ENCODE peak calls at places on chromosomes 11 and 22, in four cellular contexts. N is endothelial cell of umbilical vein, F is SK-N-SH, L is GM23338. H is an unnamed sample.

GRCh38 chr11:19076744-19077589 is 16.4 kb upstream of the MRGPRX2 start:
- DNase-seq in N (peak; percentile 75), F (peak; percentile 80), L (peak; percentile 69), H (peak; percentile 84)

GRCh38 chr11:37504066-37504611 is 906.1 kb upstream of the RAG2 start:
- DNase-seq in N (no peak), F (no peak), L (peak; percentile 0), H (no peak)

GRCh38 chr11:108872781-108873291 is 208.0 kb downstream of the DDX10 start:
- DNase-seq in N (peak; percentile 70), F (no peak), L (no peak), H (no peak)

GRCh38 chr22:48045369-48045768 is 1282.9 kb downstream of the TBC1D22A start:
- DNase-seq in N (no peak), F (no peak), L (no peak), H (no peak)

GRCh38 chr11:71499546-71499945 is 27.5 kb upstream of the KRTAP5-7 start:
- DNase-seq in N (no peak), F (no peak), L (no peak), H (peak; percentile 7)

GRCh38 chr11:114135737-114136151 is 76.2 kb downstream of the ZBTB16 start:
- DNase-seq in N (no peak), F (no peak), L (peak; percentile 64), H (no peak)

GRCh38 chr11:34154059-34154875 is 48.8 kb downstream of the NAT10 start:
- DNase-seq in N (no peak), F (no peak), L (no peak), H (no peak)

GRCh38 chr22:29813563-29813962 is 24.5 kb downstream of the ASCC2 start:
- DNase-seq in N (no peak), F (no peak), L (peak; percentile 39), H (no peak)

GRCh38 chr11:133947298-133947905 is 9.4 kb downstream of the IGSF9B start:
- DNase-seq in N (peak; percentile 20), F (peak; percentile 77), L (peak; percentile 93), H (peak; percentile 77)

GRCh38 chr11:30960387-30960992 is 374.3 kb upstream of the MPPED2 start:
- DNase-seq in N (peak; percentile 4), F (peak; percentile 30), L (peak; percentile 73), H (no peak)

GRCh38 chr11:67356867-67357561 is 3.7 kb upstream of the POLD4 start:
- DNase-seq in N (peak; percentile 71), F (peak; percentile 84), L (peak; percentile 94), H (peak; percentile 87)

GRCh38 chr11:34997872-34998548 is 81.6 kb downstream of the PDHX start:
- DNase-seq in N (peak; percentile 26), F (peak; percentile 4), L (no peak), H (no peak)

GRCh38 chr22:40218723-40219294 is 41.1 kb downstream of the TNRC6B start:
- DNase-seq in N (no peak), F (no peak), L (no peak), H (no peak)

GRCh38 chr22:35561796-35562526 is 21.3 kb downstream of the RASD2 start:
- DNase-seq in N (no peak), F (no peak), L (peak; percentile 72), H (no peak)

GRCh38 chr11:34473603-34474169 is 35.0 kb downstream of the CAT start:
- DNase-seq in N (no peak), F (no peak), L (no peak), H (no peak)

GRCh38 chr22:26718905-26719304 is 61.5 kb downstream of the MIAT start:
- DNase-seq in N (peak; percentile 42), F (no peak), L (no peak), H (no peak)

GRCh38 chr11:44960200-44960845 is 9.6 kb upstream of the TP53I11 start:
- DNase-seq in N (no peak), F (no peak), L (no peak), H (no peak)

GRCh38 chr22:49963647-49964026 is 3.1 kb downstream of the PIM3 start:
- DNase-seq in N (no peak), F (peak; percentile 10), L (no peak), H (no peak)
- H3K4me3 ChIP-seq in N (peak overlapping the region; percentile 80), F (no peak overlapping the region), L (no peak overlapping the region), H (peak overlapping the region; percentile 86)

GRCh38 chr11:76615950-76616349 is 54.6 kb downstream of the LRRC32 start:
- DNase-seq in N (peak; percentile 88), F (no peak), L (no peak), H (peak; percentile 58)

GRCh38 chr11:76617553-76618265 is 52.8 kb downstream of the LRRC32 start:
- DNase-seq in N (no peak), F (no peak), L (no peak), H (peak; percentile 13)

GRCh38 chr11:76614471-76615183 is 55.9 kb downstream of the LRRC32 start:
- DNase-seq in N (peak; percentile 72), F (peak; percentile 58), L (no peak), H (peak; percentile 71)

GRCh38 chr11:76613901-76614300 is 56.6 kb downstream of the LRRC32 start:
- DNase-seq in N (no peak), F (no peak), L (no peak), H (peak; percentile 41)

DNA sequence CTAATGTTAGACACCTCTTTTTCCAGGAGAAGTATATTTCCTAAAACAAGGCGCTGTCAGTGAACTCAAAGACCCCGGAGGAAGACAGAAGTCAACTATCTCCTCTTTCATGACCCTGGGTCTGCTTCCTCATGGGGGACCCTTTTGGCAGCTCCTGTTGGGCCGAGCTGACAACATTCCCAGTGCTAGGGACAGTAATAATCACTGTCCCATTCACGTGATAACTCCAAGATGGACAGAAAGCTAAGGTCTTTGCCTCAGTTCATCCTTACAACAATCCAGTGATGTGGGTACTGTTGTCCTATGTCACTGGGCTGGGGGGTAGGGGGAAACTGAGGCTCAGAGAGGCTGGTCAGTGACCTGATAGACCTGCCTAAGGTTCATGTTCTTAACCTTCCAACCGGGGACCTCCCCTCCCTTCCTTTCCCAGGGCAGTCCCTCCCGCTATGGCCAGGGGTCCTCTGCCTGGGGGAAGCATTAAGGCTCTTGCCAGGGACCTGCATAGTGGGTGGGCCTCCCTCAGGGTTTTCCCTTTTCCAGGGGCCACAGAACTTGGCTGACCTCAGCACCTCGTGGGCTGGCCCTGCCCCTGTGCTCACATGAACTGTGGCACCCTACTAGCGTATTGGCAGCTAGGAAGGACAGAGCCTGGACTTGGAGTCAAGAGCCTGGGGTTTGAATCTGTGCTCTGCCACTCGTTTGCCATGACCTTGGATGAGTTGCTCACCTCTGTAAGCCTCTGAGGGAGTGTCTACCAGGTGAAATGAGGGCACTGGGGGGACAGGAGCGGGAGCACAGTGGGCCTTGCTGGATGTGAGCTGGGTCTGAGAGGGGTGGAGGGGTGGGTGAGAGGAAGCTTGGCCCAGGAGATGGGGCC is 53.6 kb downstream of the LRRC32 start:
- DNase-seq in N (no peak), F (no peak), L (no peak), H (peak; percentile 49)
- H3K4me1 ChIP-seq in N (peaks cover 21% of the 10 kb centered on the region), F (peaks cover 34% of the 10 kb centered on the region), L (no peaks in the 10 kb centered on the region), H (no peaks in the 10 kb centered on the region)

GRCh38 chr11:68472778-68473177 is 12.2 kb downstream of the PPP6R3 start:
- DNase-seq in N (no peak), F (no peak), L (no peak), H (no peak)

GRCh38 chr11:68470304-68470811 is 9.8 kb downstream of the PPP6R3 start:
- DNase-seq in N (no peak), F (peak; percentile 75), L (no peak), H (no peak)

GRCh38 chr11:68469642-68470041 is 9.1 kb downstream of the PPP6R3 start:
- DNase-seq in N (no peak), F (no peak), L (no peak), H (no peak)

GRCh38 chr11:68469122-68469521 is 8.6 kb downstream of the PPP6R3 start:
- DNase-seq in N (no peak), F (no peak), L (no peak), H (no peak)

DNA sequence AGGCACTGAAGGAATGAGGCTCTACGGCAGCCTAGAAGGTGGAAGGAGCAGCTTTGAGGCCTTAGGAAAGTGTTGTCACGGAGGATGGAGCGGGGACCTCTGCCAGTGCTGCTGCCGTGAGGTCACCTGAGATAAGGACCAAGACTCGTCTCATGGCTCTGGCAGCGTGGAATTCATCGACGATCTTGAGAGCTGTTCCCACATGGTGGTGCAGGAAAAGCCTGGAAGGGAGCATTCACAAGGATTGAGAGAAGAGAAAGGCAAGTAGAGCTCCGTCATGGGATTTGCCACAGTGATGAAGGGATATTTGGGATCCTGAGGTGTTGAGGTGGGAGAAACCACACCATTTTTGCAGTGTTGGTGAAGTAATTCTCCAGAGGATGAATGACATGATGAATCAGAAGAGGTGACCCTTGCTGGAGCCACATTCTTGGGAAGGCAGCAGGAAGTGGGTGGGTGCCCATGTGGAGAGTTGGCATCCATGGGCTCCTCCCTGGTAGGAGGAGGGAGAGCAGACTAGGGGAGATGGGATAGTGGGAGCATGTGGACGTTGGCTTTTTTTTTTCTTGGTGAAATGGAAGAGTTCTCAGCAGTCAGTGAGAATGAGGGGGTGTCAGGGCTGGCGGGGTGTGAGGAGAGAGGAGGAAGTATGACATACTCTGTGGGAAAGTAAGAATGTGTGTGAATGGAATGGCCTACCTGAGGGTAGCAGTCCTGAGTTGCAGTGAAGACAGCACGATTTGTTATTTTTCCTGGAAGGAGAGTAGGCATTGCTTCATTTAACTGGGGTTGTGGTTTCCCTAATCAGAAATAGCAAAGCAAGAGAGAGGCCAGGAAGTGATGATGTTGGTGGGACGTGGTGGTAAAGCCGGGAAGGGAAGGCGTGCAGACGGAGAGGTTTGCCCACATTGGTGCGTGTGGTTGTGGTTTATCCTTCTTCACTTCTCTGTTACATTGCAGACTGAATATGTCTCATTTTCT is 11.1 kb downstream of the PPP6R3 start:
- DNase-seq in N (no peak), F (no peak), L (no peak), H (peak; percentile 43)
- TF ChIP-seq POLR2AphosphoS5 in N (no peak), F (no peak), L (no peak), H (peak; percentile 53)

DNA sequence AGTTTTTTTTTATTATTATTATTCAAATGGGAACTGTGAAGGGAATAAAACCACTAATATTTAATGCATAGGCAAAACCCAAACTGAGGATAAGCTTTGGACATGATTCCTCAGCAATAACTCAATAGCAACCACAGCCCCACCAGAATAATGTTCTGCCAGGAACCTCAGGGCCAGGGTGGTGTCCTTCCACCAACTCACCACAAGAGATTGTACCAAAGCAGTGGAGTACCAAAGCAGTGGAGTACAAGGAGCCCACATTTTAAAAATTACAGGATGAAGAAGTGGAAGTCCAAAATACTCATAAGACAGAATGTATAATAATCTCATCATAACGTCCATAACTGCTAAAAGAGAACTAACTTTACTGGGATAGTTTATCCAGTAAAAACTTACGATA is 32.5 kb upstream of the FZD4 start:
- DNase-seq in N (no peak), F (no peak), L (no peak), H (no peak)
- H3K4me3 ChIP-seq in N (no peak overlapping the region), F (no peak overlapping the region), L (no peak overlapping the region), H (no peak overlapping the region)

DNA sequence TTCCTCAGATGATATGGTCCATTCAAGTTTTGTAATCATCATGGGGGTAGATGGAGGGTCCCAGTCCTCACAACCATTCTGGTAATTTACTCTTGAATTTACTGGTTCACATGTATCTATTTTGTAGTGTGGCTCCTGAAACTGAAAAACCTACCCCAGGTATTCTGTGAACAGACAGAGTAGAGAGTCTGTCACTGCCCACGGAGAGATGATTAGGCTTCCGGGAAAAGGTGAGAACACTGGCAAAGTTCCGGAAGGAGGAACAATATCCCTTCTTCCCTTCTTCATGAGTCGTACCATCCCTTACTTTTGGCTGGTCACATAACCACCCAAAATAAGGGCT is 144.6 kb downstream of the MAML2 start:
- DNase-seq in N (no peak), F (no peak), L (no peak), H (no peak)
- H3K4me1 ChIP-seq in N (peaks cover 6% of the 10 kb centered on the region), F (no peaks in the 10 kb centered on the region), L (peaks cover 46% of the 10 kb centered on the region), H (peaks cover 85% of the 10 kb centered on the region)

H was measured in spleen.